ENCODE peak calls at places on chromosome 7, in ten cellular contexts. One of them, this sample, is unnamed.

GRCh38 chr7:46600340-46600739 is 679.3 kb upstream of the IGFBP3 start:
- DNase-seq in tibial nerve: peak; percentile 70
- DNase-seq in A549: no peak
- DNase-seq in spleen: no peak
- DNase-seq in neural progenitor cell: no peak
- DNase-seq in heart right ventricle: no peak
- DNase-seq in tibial artery: peak; percentile 71
- DNase-seq in neuronal stem cell: no peak
- DNase-seq in right lobe of liver: no peak
- DNase-seq in upper lobe of right lung: no peak
- DNase-seq in this sample: no peak

GRCh38 chr7:158614695-158615094 is 27.1 kb upstream of the PTPRN2 start:
- DNase-seq in tibial nerve: no peak
- DNase-seq in A549: no peak
- DNase-seq in spleen: no peak
- DNase-seq in neural progenitor cell: no peak
- DNase-seq in heart right ventricle: no peak
- DNase-seq in tibial artery: no peak
- DNase-seq in neuronal stem cell: no peak
- DNase-seq in right lobe of liver: no peak
- DNase-seq in upper lobe of right lung: no peak
- DNase-seq in this sample: no peak

GRCh38 chr7:151146761-151147160 is 20.7 kb downstream of the GBX1 start:
- DNase-seq in tibial nerve: no peak
- DNase-seq in A549: no peak
- DNase-seq in spleen: no peak
- DNase-seq in neural progenitor cell: no peak
- DNase-seq in heart right ventricle: no peak
- DNase-seq in tibial artery: no peak
- DNase-seq in neuronal stem cell: no peak
- DNase-seq in right lobe of liver: no peak
- DNase-seq in upper lobe of right lung: no peak
- DNase-seq in this sample: no peak

GRCh38 chr7:101913247-101913721 is 95.9 kb downstream of the CUX1 start:
- DNase-seq in tibial nerve: no peak
- DNase-seq in A549: no peak
- DNase-seq in spleen: peak; percentile 58
- DNase-seq in neural progenitor cell: no peak
- DNase-seq in heart right ventricle: no peak
- DNase-seq in tibial artery: no peak
- DNase-seq in neuronal stem cell: no peak
- DNase-seq in right lobe of liver: no peak
- DNase-seq in upper lobe of right lung: peak; percentile 41
- DNase-seq in this sample: peak; percentile 67

GRCh38 chr7:133724148-133724547 is 403.0 kb upstream of the LRGUK start:
- DNase-seq in tibial nerve: no peak
- DNase-seq in A549: no peak
- DNase-seq in spleen: no peak
- DNase-seq in neural progenitor cell: no peak
- DNase-seq in heart right ventricle: no peak
- DNase-seq in tibial artery: no peak
- DNase-seq in neuronal stem cell: no peak
- DNase-seq in right lobe of liver: no peak
- DNase-seq in upper lobe of right lung: no peak
- DNase-seq in this sample: no peak

GRCh38 chr7:140593583-140593982 is 47.0 kb downstream of the DENND2A start:
- DNase-seq in tibial nerve: no peak
- DNase-seq in A549: no peak
- DNase-seq in spleen: peak; percentile 31
- DNase-seq in neural progenitor cell: no peak
- DNase-seq in heart right ventricle: no peak
- DNase-seq in tibial artery: no peak
- DNase-seq in neuronal stem cell: no peak
- DNase-seq in right lobe of liver: no peak
- DNase-seq in upper lobe of right lung: peak; percentile 5
- DNase-seq in this sample: no peak

GRCh38 chr7:37916673-37917660 is at the start of gene SFRP4:
- DNase-seq in tibial nerve: peak; percentile 64
- DNase-seq in A549: peak; percentile 47
- DNase-seq in spleen: peak; percentile 78
- DNase-seq in neural progenitor cell: peak; percentile 79
- DNase-seq in heart right ventricle: peak; percentile 67
- DNase-seq in tibial artery: peak; percentile 84
- DNase-seq in neuronal stem cell: peak; percentile 56
- DNase-seq in right lobe of liver: peak; percentile 60
- DNase-seq in upper lobe of right lung: peak; percentile 82
- DNase-seq in this sample: peak; percentile 83

GRCh38 chr7:3068568-3068967 is 24.9 kb upstream of the CARD11 start:
- DNase-seq in tibial nerve: no peak
- DNase-seq in A549: no peak
- DNase-seq in spleen: no peak
- DNase-seq in neural progenitor cell: no peak
- DNase-seq in heart right ventricle: no peak
- DNase-seq in tibial artery: no peak
- DNase-seq in neuronal stem cell: no peak
- DNase-seq in right lobe of liver: no peak
- DNase-seq in upper lobe of right lung: no peak
- DNase-seq in this sample: no peak

GRCh38 chr7:136400877-136401276 is 423.7 kb upstream of the MTPN start:
- DNase-seq in tibial nerve: no peak
- DNase-seq in A549: no peak
- DNase-seq in spleen: no peak
- DNase-seq in neural progenitor cell: no peak
- DNase-seq in heart right ventricle: no peak
- DNase-seq in tibial artery: no peak
- DNase-seq in neuronal stem cell: no peak
- DNase-seq in right lobe of liver: no peak
- DNase-seq in upper lobe of right lung: no peak
- DNase-seq in this sample: no peak

GRCh38 chr7:158771-159170 is 33.6 kb upstream of the FAM20C start:
- DNase-seq in tibial nerve: no peak
- DNase-seq in A549: no peak
- DNase-seq in spleen: no peak
- DNase-seq in neural progenitor cell: no peak
- DNase-seq in heart right ventricle: no peak
- DNase-seq in tibial artery: no peak
- DNase-seq in neuronal stem cell: no peak
- DNase-seq in right lobe of liver: no peak
- DNase-seq in upper lobe of right lung: peak; percentile 46
- DNase-seq in this sample: peak; percentile 55

GRCh38 chr7:27245798-27246691 is 3.4 kb downstream of the EVX1 start:
- DNase-seq in tibial nerve: no peak
- DNase-seq in A549: no peak
- DNase-seq in spleen: no peak
- DNase-seq in neural progenitor cell: peak; percentile 70
- DNase-seq in heart right ventricle: no peak
- DNase-seq in tibial artery: no peak
- DNase-seq in neuronal stem cell: no peak
- DNase-seq in right lobe of liver: no peak
- DNase-seq in upper lobe of right lung: no peak
- DNase-seq in this sample: no peak

GRCh38 chr7:35250941-35251340 is 3.0 kb downstream of the TBX20 start:
- DNase-seq in tibial nerve: no peak
- DNase-seq in A549: no peak
- DNase-seq in spleen: no peak
- DNase-seq in neural progenitor cell: no peak
- DNase-seq in heart right ventricle: no peak
- DNase-seq in tibial artery: no peak
- DNase-seq in neuronal stem cell: no peak
- DNase-seq in right lobe of liver: no peak
- DNase-seq in upper lobe of right lung: no peak
- DNase-seq in this sample: no peak

GRCh38 chr7:101932053-101932452 is 114.6 kb downstream of the CUX1 start:
- DNase-seq in tibial nerve: no peak
- DNase-seq in A549: no peak
- DNase-seq in spleen: peak; percentile 40
- DNase-seq in neural progenitor cell: no peak
- DNase-seq in heart right ventricle: no peak
- DNase-seq in tibial artery: no peak
- DNase-seq in neuronal stem cell: no peak
- DNase-seq in right lobe of liver: no peak
- DNase-seq in upper lobe of right lung: no peak
- DNase-seq in this sample: no peak

GRCh38 chr7:28093617-28094232 is 86.9 kb downstream of the JAZF1 start:
- DNase-seq in tibial nerve: peak; percentile 83
- DNase-seq in A549: peak; percentile 62
- DNase-seq in spleen: peak; percentile 90
- DNase-seq in neural progenitor cell: peak; percentile 90
- DNase-seq in heart right ventricle: peak; percentile 54
- DNase-seq in tibial artery: peak; percentile 83
- DNase-seq in neuronal stem cell: peak; percentile 87
- DNase-seq in right lobe of liver: peak; percentile 66
- DNase-seq in upper lobe of right lung: peak; percentile 85
- DNase-seq in this sample: peak; percentile 78

GRCh38 chr7:88141025-88141424 is 78.8 kb downstream of the SRI start:
- DNase-seq in tibial nerve: no peak
- DNase-seq in A549: no peak
- DNase-seq in spleen: no peak
- DNase-seq in neural progenitor cell: peak; percentile 2
- DNase-seq in heart right ventricle: no peak
- DNase-seq in tibial artery: no peak
- DNase-seq in neuronal stem cell: no peak
- DNase-seq in right lobe of liver: no peak
- DNase-seq in upper lobe of right lung: no peak
- DNase-seq in this sample: no peak

GRCh38 chr7:73730485-73730884 is 8.1 kb downstream of the ABHD11 start:
- DNase-seq in tibial nerve: no peak
- DNase-seq in A549: no peak
- DNase-seq in spleen: no peak
- DNase-seq in neural progenitor cell: no peak
- DNase-seq in heart right ventricle: no peak
- DNase-seq in tibial artery: no peak
- DNase-seq in neuronal stem cell: no peak
- DNase-seq in right lobe of liver: no peak
- DNase-seq in upper lobe of right lung: no peak
- DNase-seq in this sample: no peak

GRCh38 chr7:148545172-148545571 is 45.4 kb upstream of the C7orf33 start:
- DNase-seq in tibial nerve: no peak
- DNase-seq in A549: no peak
- DNase-seq in spleen: no peak
- DNase-seq in neural progenitor cell: no peak
- DNase-seq in heart right ventricle: no peak
- DNase-seq in tibial artery: no peak
- DNase-seq in neuronal stem cell: no peak
- DNase-seq in right lobe of liver: no peak
- DNase-seq in upper lobe of right lung: no peak
- DNase-seq in this sample: no peak

GRCh38 chr7:39958038-39958437 is 8.0 kb downstream of the CDK13 start:
- DNase-seq in tibial nerve: no peak
- DNase-seq in A549: no peak
- DNase-seq in spleen: no peak
- DNase-seq in neural progenitor cell: no peak
- DNase-seq in heart right ventricle: no peak
- DNase-seq in tibial artery: no peak
- DNase-seq in neuronal stem cell: no peak
- DNase-seq in right lobe of liver: no peak
- DNase-seq in upper lobe of right lung: no peak
- DNase-seq in this sample: no peak
- H3K4me1 ChIP-seq in tibial nerve: peaks cover 56% of the 10 kb centered on the region
- H3K4me1 ChIP-seq in A549: peaks cover 31% of the 10 kb centered on the region
- H3K4me1 ChIP-seq in spleen: peaks cover 71% of the 10 kb centered on the region
- H3K4me1 ChIP-seq in neural progenitor cell: peaks cover 11% of the 10 kb centered on the region
- H3K4me1 ChIP-seq in heart right ventricle: peaks cover 41% of the 10 kb centered on the region
- H3K4me1 ChIP-seq in tibial artery: no peaks in the 10 kb centered on the region
- H3K4me1 ChIP-seq in neuronal stem cell: peaks cover 2% of the 10 kb centered on the region
- H3K4me1 ChIP-seq in right lobe of liver: peaks cover 13% of the 10 kb centered on the region
- H3K4me1 ChIP-seq in upper lobe of right lung: peaks cover 38% of the 10 kb centered on the region
- H3K4me1 ChIP-seq in this sample: peaks cover 7% of the 10 kb centered on the region

GRCh38 chr7:142961595-142961972 is 579 bp downstream of the KEL start:
- DNase-seq in tibial nerve: no peak
- DNase-seq in A549: no peak
- DNase-seq in spleen: no peak
- DNase-seq in neural progenitor cell: no peak
- DNase-seq in heart right ventricle: no peak
- DNase-seq in tibial artery: no peak
- DNase-seq in neuronal stem cell: no peak
- DNase-seq in right lobe of liver: no peak
- DNase-seq in upper lobe of right lung: no peak
- DNase-seq in this sample: no peak
- H3K27ac ChIP-seq in tibial nerve: no peak overlapping the region
- H3K27ac ChIP-seq in A549: no peak overlapping the region
- H3K27ac ChIP-seq in spleen: no peak overlapping the region
- H3K27ac ChIP-seq in neural progenitor cell: no peak overlapping the region
- H3K27ac ChIP-seq in heart right ventricle: no peak overlapping the region
- H3K27ac ChIP-seq in tibial artery: no peak overlapping the region
- H3K27ac ChIP-seq in neuronal stem cell: no peak overlapping the region
- H3K27ac ChIP-seq in right lobe of liver: no peak overlapping the region
- H3K27ac ChIP-seq in upper lobe of right lung: no peak overlapping the region
- H3K27ac ChIP-seq in this sample: no peak overlapping the region

DNA sequence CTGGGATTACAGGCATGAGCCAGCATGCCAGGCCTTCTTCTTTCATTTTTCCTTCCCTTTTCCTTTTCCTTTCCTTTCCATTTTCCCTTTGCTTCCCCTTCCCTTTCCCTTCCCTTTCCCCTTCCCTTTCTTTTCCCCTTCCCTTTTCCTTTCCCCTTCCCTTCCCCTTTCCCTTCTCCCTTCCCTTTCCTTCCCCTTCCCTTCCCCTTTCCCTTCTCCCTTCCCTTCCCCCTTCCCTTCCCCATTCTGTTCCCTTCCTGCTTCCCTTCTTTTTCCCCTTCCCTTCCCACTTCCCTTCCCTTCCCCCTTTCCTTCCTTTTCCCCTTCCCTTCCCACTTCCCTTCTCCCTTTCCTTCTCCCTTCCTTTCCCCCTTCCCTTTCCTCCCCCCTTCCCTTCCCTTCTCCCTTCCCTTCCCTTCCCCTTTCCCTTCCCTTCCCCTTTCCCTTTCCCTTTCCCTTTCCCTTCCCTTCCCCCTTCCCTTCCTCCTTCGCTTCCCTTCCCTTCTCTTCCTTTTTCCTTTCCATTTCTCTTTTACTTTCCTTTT is 712.2 kb upstream of the POM121L12 start:
- DNase-seq in tibial nerve: no peak
- DNase-seq in A549: no peak
- DNase-seq in spleen: no peak
- DNase-seq in neural progenitor cell: no peak
- DNase-seq in heart right ventricle: no peak
- DNase-seq in tibial artery: no peak
- DNase-seq in neuronal stem cell: no peak
- DNase-seq in right lobe of liver: no peak
- DNase-seq in upper lobe of right lung: no peak
- DNase-seq in this sample: no peak
- H3K4me1 ChIP-seq in tibial nerve: no peaks in the 10 kb centered on the region
- H3K4me1 ChIP-seq in A549: no peaks in the 10 kb centered on the region
- H3K4me1 ChIP-seq in spleen: no peaks in the 10 kb centered on the region
- H3K4me1 ChIP-seq in neural progenitor cell: no peaks in the 10 kb centered on the region
- H3K4me1 ChIP-seq in heart right ventricle: no peaks in the 10 kb centered on the region
- H3K4me1 ChIP-seq in tibial artery: no peaks in the 10 kb centered on the region
- H3K4me1 ChIP-seq in neuronal stem cell: no peaks in the 10 kb centered on the region
- H3K4me1 ChIP-seq in right lobe of liver: no peaks in the 10 kb centered on the region
- H3K4me1 ChIP-seq in upper lobe of right lung: no peaks in the 10 kb centered on the region
- H3K4me1 ChIP-seq in this sample: no peaks in the 10 kb centered on the region

DNA sequence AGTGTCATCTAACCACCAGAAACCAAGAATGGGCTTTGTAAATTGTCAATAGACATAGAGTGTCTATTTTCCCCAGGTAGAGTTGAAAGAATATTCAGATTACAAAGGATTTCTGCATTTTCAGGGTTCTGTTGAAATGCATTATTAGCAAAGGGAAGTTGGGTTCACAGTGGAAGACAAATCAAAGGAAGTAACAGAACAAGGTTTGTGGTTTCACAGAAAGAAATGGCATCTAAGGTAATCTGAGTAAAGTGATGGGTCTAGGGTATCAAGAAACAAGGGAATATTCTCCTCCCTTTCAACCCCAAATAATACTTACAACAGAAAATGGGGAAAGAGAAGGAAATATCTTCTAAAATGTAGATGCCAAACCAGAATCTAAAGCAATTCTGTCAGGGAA is 25.8 kb downstream of the CEP41 start:
- DNase-seq in tibial nerve: no peak
- DNase-seq in A549: no peak
- DNase-seq in spleen: no peak
- DNase-seq in neural progenitor cell: no peak
- DNase-seq in heart right ventricle: no peak
- DNase-seq in tibial artery: no peak
- DNase-seq in neuronal stem cell: no peak
- DNase-seq in right lobe of liver: no peak
- DNase-seq in upper lobe of right lung: no peak
- DNase-seq in this sample: no peak
- H3K27ac ChIP-seq in tibial nerve: no peak overlapping the region
- H3K27ac ChIP-seq in A549: no peak overlapping the region
- H3K27ac ChIP-seq in spleen: no peak overlapping the region
- H3K27ac ChIP-seq in neural progenitor cell: no peak overlapping the region
- H3K27ac ChIP-seq in heart right ventricle: no peak overlapping the region
- H3K27ac ChIP-seq in tibial artery: no peak overlapping the region
- H3K27ac ChIP-seq in neuronal stem cell: no peak overlapping the region
- H3K27ac ChIP-seq in right lobe of liver: no peak overlapping the region
- H3K27ac ChIP-seq in upper lobe of right lung: no peak overlapping the region
- H3K27ac ChIP-seq in this sample: no peak overlapping the region